ENCODE peak calls at places on chromosome 22, in five cellular contexts. W, P, F, Z and S are unnamed samples.

GRCh38 chr22:22408731-22409696 is 99.5 kb downstream of the ZNF280B start:
- DNase-seq in W (peak; percentile 31), P (no peak), F (no peak), Z (no peak), S (peak; percentile 38)

GRCh38 chr22:37060801-37061610 is 9.5 kb downstream of the KCTD17 start:
- DNase-seq in W (peak; percentile 53), P (no peak), F (no peak), Z (no peak), S (no peak)

GRCh38 chr22:36640106-36640672 is 63.4 kb downstream of the CACNG2 start:
- DNase-seq in W (no peak), P (no peak), F (no peak), Z (no peak), S (peak; percentile 49)

GRCh38 chr22:25030636-25031035 is 78.1 kb downstream of the KIAA1671 start:
- DNase-seq in W (no peak), P (peak; percentile 55), F (no peak), Z (no peak), S (no peak)

GRCh38 chr22:42432020-42432596 is at the start of gene NFAM1:
- DNase-seq in W (no peak), P (no peak), F (no peak), Z (no peak), S (no peak)

GRCh38 chr22:41857160-41857859 is 24.4 kb downstream of the SREBF2 start:
- DNase-seq in W (no peak), P (peak; percentile 65), F (no peak), Z (peak; percentile 43), S (peak; percentile 56)

GRCh38 chr22:43000441-43001175 is 14.3 kb downstream of the PACSIN2 start:
- DNase-seq in W (no peak), P (no peak), F (no peak), Z (no peak), S (no peak)

GRCh38 chr22:42439821-42440674 is 7.8 kb upstream of the NFAM1 start:
- DNase-seq in W (no peak), P (no peak), F (no peak), Z (no peak), S (no peak)

GRCh38 chr22:41526802-41527799 is 17.2 kb downstream of the POLR3H start:
- DNase-seq in W (no peak), P (no peak), F (peak; percentile 79), Z (no peak), S (no peak)

GRCh38 chr22:35540600-35541253 is at the start of gene RASD2:
- DNase-seq in W (peak; percentile 12), P (peak; percentile 49), F (no peak), Z (no peak), S (no peak)